ENCODE peak calls at places on chromosome 16, in eight cellular contexts. One of them, this sample, is unnamed.

GRCh38 chr16:62644030-62644812 is 608.0 kb upstream of the CDH8 start:
- DNase-seq in cardiac muscle cell: no peak
- DNase-seq in H54: no peak
- DNase-seq in mucosa of gallbladder: no peak
- DNase-seq in astrocyte: no peak
- DNase-seq in kidney glomerular epithelial cell: no peak
- DNase-seq in tibial nerve: no peak
- DNase-seq in foreskin fibroblast: no peak
- DNase-seq in this sample: no peak

GRCh38 chr16:30381351-30382041 is 865 bp downstream of the SEPTIN1 start:
- DNase-seq in cardiac muscle cell: no peak
- DNase-seq in H54: no peak
- DNase-seq in mucosa of gallbladder: no peak
- DNase-seq in astrocyte: no peak
- DNase-seq in kidney glomerular epithelial cell: no peak
- DNase-seq in tibial nerve: no peak
- DNase-seq in foreskin fibroblast: no peak
- DNase-seq in this sample: no peak

GRCh38 chr16:83501481-83501880 is 306.3 kb upstream of the HSBP1 start:
- DNase-seq in cardiac muscle cell: no peak
- DNase-seq in H54: no peak
- DNase-seq in mucosa of gallbladder: no peak
- DNase-seq in astrocyte: no peak
- DNase-seq in kidney glomerular epithelial cell: no peak
- DNase-seq in tibial nerve: no peak
- DNase-seq in foreskin fibroblast: no peak
- DNase-seq in this sample: no peak

GRCh38 chr16:79997257-79997656 is 396.7 kb upstream of the MAF start:
- DNase-seq in cardiac muscle cell: peak; percentile 17
- DNase-seq in H54: peak; percentile 11
- DNase-seq in mucosa of gallbladder: no peak
- DNase-seq in astrocyte: no peak
- DNase-seq in kidney glomerular epithelial cell: no peak
- DNase-seq in tibial nerve: no peak
- DNase-seq in foreskin fibroblast: no peak
- DNase-seq in this sample: no peak

GRCh38 chr16:56514845-56515244 is 5.0 kb downstream of the BBS2 start:
- DNase-seq in cardiac muscle cell: no peak
- DNase-seq in H54: no peak
- DNase-seq in mucosa of gallbladder: no peak
- DNase-seq in astrocyte: no peak
- DNase-seq in kidney glomerular epithelial cell: peak; percentile 29
- DNase-seq in tibial nerve: no peak
- DNase-seq in foreskin fibroblast: no peak
- DNase-seq in this sample: no peak

GRCh38 chr16:12907670-12908233 is 6.4 kb downstream of the SHISA9 start:
- DNase-seq in cardiac muscle cell: no peak
- DNase-seq in H54: no peak
- DNase-seq in mucosa of gallbladder: no peak
- DNase-seq in astrocyte: no peak
- DNase-seq in kidney glomerular epithelial cell: no peak
- DNase-seq in tibial nerve: no peak
- DNase-seq in foreskin fibroblast: no peak
- DNase-seq in this sample: no peak

GRCh38 chr16:58885528-58886170 is 151.5 kb upstream of the GOT2 start:
- DNase-seq in cardiac muscle cell: no peak
- DNase-seq in H54: no peak
- DNase-seq in mucosa of gallbladder: no peak
- DNase-seq in astrocyte: no peak
- DNase-seq in kidney glomerular epithelial cell: no peak
- DNase-seq in tibial nerve: no peak
- DNase-seq in foreskin fibroblast: peak; percentile 11
- DNase-seq in this sample: peak; percentile 21

GRCh38 chr16:79505344-79505743 is 95.2 kb downstream of the MAF start:
- DNase-seq in cardiac muscle cell: no peak
- DNase-seq in H54: no peak
- DNase-seq in mucosa of gallbladder: no peak
- DNase-seq in astrocyte: no peak
- DNase-seq in kidney glomerular epithelial cell: no peak
- DNase-seq in tibial nerve: peak; percentile 32
- DNase-seq in foreskin fibroblast: no peak
- DNase-seq in this sample: no peak

GRCh38 chr16:51818342-51818944 is 667.4 kb upstream of the SALL1 start:
- DNase-seq in cardiac muscle cell: peak; percentile 57
- DNase-seq in H54: no peak
- DNase-seq in mucosa of gallbladder: peak; percentile 63
- DNase-seq in astrocyte: peak; percentile 4
- DNase-seq in kidney glomerular epithelial cell: peak; percentile 48
- DNase-seq in tibial nerve: no peak
- DNase-seq in foreskin fibroblast: peak; percentile 40
- DNase-seq in this sample: peak; percentile 12

GRCh38 chr16:84700518-84701277 is 898 bp downstream of the USP10 start:
- DNase-seq in cardiac muscle cell: no peak
- DNase-seq in H54: no peak
- DNase-seq in mucosa of gallbladder: no peak
- DNase-seq in astrocyte: no peak
- DNase-seq in kidney glomerular epithelial cell: no peak
- DNase-seq in tibial nerve: peak; percentile 21
- DNase-seq in foreskin fibroblast: no peak
- DNase-seq in this sample: peak; percentile 22

GRCh38 chr16:88497561-88498420 is 44.7 kb downstream of the ZFPM1 start:
- DNase-seq in cardiac muscle cell: peak; percentile 79
- DNase-seq in H54: no peak
- DNase-seq in mucosa of gallbladder: no peak
- DNase-seq in astrocyte: peak; percentile 74
- DNase-seq in kidney glomerular epithelial cell: no peak
- DNase-seq in tibial nerve: no peak
- DNase-seq in foreskin fibroblast: no peak
- DNase-seq in this sample: no peak

GRCh38 chr16:62794724-62795123 is 758.5 kb upstream of the CDH8 start:
- DNase-seq in cardiac muscle cell: no peak
- DNase-seq in H54: no peak
- DNase-seq in mucosa of gallbladder: no peak
- DNase-seq in astrocyte: no peak
- DNase-seq in kidney glomerular epithelial cell: no peak
- DNase-seq in tibial nerve: no peak
- DNase-seq in foreskin fibroblast: no peak
- DNase-seq in this sample: no peak

GRCh38 chr16:86798247-86799041 is 220.1 kb downstream of the FOXL1 start:
- DNase-seq in cardiac muscle cell: no peak
- DNase-seq in H54: no peak
- DNase-seq in mucosa of gallbladder: no peak
- DNase-seq in astrocyte: peak; percentile 51
- DNase-seq in kidney glomerular epithelial cell: peak; percentile 38
- DNase-seq in tibial nerve: no peak
- DNase-seq in foreskin fibroblast: no peak
- DNase-seq in this sample: no peak

GRCh38 chr16:48347191-48347860 is 37.9 kb downstream of the SIAH1 start:
- DNase-seq in cardiac muscle cell: no peak
- DNase-seq in H54: no peak
- DNase-seq in mucosa of gallbladder: no peak
- DNase-seq in astrocyte: no peak
- DNase-seq in kidney glomerular epithelial cell: no peak
- DNase-seq in tibial nerve: no peak
- DNase-seq in foreskin fibroblast: no peak
- DNase-seq in this sample: no peak

GRCh38 chr16:84616515-84616914 is 1.4 kb downstream of the COTL1 start:
- DNase-seq in cardiac muscle cell: no peak
- DNase-seq in H54: no peak
- DNase-seq in mucosa of gallbladder: no peak
- DNase-seq in astrocyte: no peak
- DNase-seq in kidney glomerular epithelial cell: no peak
- DNase-seq in tibial nerve: no peak
- DNase-seq in foreskin fibroblast: no peak
- DNase-seq in this sample: no peak

GRCh38 chr16:61432421-61432820 is 603.8 kb downstream of the CDH8 start:
- DNase-seq in cardiac muscle cell: no peak
- DNase-seq in H54: no peak
- DNase-seq in mucosa of gallbladder: no peak
- DNase-seq in astrocyte: no peak
- DNase-seq in kidney glomerular epithelial cell: no peak
- DNase-seq in tibial nerve: no peak
- DNase-seq in foreskin fibroblast: no peak
- DNase-seq in this sample: peak; percentile 53

GRCh38 chr16:62194828-62195227 is 158.6 kb upstream of the CDH8 start:
- DNase-seq in cardiac muscle cell: no peak
- DNase-seq in H54: no peak
- DNase-seq in mucosa of gallbladder: no peak
- DNase-seq in astrocyte: no peak
- DNase-seq in kidney glomerular epithelial cell: no peak
- DNase-seq in tibial nerve: no peak
- DNase-seq in foreskin fibroblast: no peak
- DNase-seq in this sample: no peak

GRCh38 chr16:84040823-84041391 is 1.7 kb downstream of the SLC38A8 start:
- DNase-seq in cardiac muscle cell: peak; percentile 45
- DNase-seq in H54: no peak
- DNase-seq in mucosa of gallbladder: no peak
- DNase-seq in astrocyte: peak; percentile 51
- DNase-seq in kidney glomerular epithelial cell: no peak
- DNase-seq in tibial nerve: peak; percentile 23
- DNase-seq in foreskin fibroblast: peak; percentile 53
- DNase-seq in this sample: no peak

GRCh38 chr16:24075929-24076716 is 180.0 kb upstream of the CACNG3 start:
- DNase-seq in cardiac muscle cell: no peak
- DNase-seq in H54: no peak
- DNase-seq in mucosa of gallbladder: no peak
- DNase-seq in astrocyte: no peak
- DNase-seq in kidney glomerular epithelial cell: peak; percentile 11
- DNase-seq in tibial nerve: no peak
- DNase-seq in foreskin fibroblast: no peak
- DNase-seq in this sample: no peak

GRCh38 chr16:4702466-4702808 is 9.1 kb downstream of the NUDT16L1 start:
- DNase-seq in cardiac muscle cell: no peak
- DNase-seq in H54: no peak
- DNase-seq in mucosa of gallbladder: no peak
- DNase-seq in astrocyte: no peak
- DNase-seq in kidney glomerular epithelial cell: no peak
- DNase-seq in tibial nerve: no peak
- DNase-seq in foreskin fibroblast: no peak
- DNase-seq in this sample: no peak